ENCODE peak calls at places on chromosomes 4 and X, in five cellular contexts. K is spleen, S is nephron progenitor cell, Y is WERI-Rb-1, E is fibroblast of mammary gland. P is an unnamed sample.

GRCh38 chr4:56261027-56261426 is 126.3 kb downstream of the AASDH start:
- DNase-seq in K (no peak), E (no peak), S (no peak), Y (no peak), P (no peak)

GRCh38 chrX:150258463-150259430 is 104.4 kb upstream of the MAMLD1 start:
- DNase-seq in K (no peak), S (no peak), Y (no peak), E (peak), P (no peak)

GRCh38 chr4:92305878-92306520 is 2.2 kb downstream of the GRID2 start:
- DNase-seq in Y (peak), E (no peak), S (peak), K (no peak), P (peak)

GRCh38 chr4:79445371-79445781 is 37.3 kb upstream of the GK2 start:
- DNase-seq in S (peak), K (no peak), E (no peak), Y (peak), P (no peak)

GRCh38 chr4:10403633-10404445 is 53.4 kb downstream of the ZNF518B start:
- DNase-seq in S (no peak), K (no peak), E (peak), Y (peak), P (peak)

GRCh38 chr4:140243345-140243753 is 89.4 kb upstream of the MAML3 start:
- DNase-seq in K (peak), E (no peak), Y (peak), S (peak), P (no peak)

GRCh38 chr4:78661923-78662521 is 110.5 kb downstream of the ANXA3 start:
- DNase-seq in Y (no peak), K (no peak), E (peak), S (no peak), P (no peak)

GRCh38 chr4:25888781-25889180 is 25.2 kb upstream of the SMIM20 start:
- DNase-seq in K (no peak), E (peak), S (no peak), Y (no peak), P (no peak)

GRCh38 chr4:139299536-139299935 is 1.8 kb upstream of the NAA15 start:
- DNase-seq in E (peak), Y (no peak), K (no peak), S (no peak), P (no peak)

GRCh38 chrX:120260369-120260768 is 9.8 kb downstream of the ZBTB33 start:
- DNase-seq in S (no peak), Y (no peak), E (no peak), K (no peak), P (no peak)

GRCh38 chr4:180106122-180106521 is 2137.1 kb upstream of the TENM3 start:
- DNase-seq in S (no peak), E (peak), Y (no peak), K (no peak), P (no peak)

GRCh38 chr4:56655209-56655626 is 25.9 kb downstream of the HOPX start:
- DNase-seq in K (peak), E (peak), Y (no peak), S (peak), P (peak)

GRCh38 chr4:55880652-55881280 is 27.3 kb downstream of the EXOC1 start:
- DNase-seq in E (no peak), K (no peak), Y (no peak), S (no peak), P (no peak)

GRCh38 chrX:69664693-69665092 is 48.8 kb downstream of the EDA start:
- DNase-seq in Y (no peak), K (no peak), S (no peak), E (no peak), P (no peak)

GRCh38 chr4:107780665-107781064 is 44.1 kb upstream of the SGMS2 start:
- DNase-seq in Y (peak), E (peak), S (peak), K (no peak), P (no peak)

GRCh38 chr4:186169942-186170802 is 21.2 kb upstream of the CYP4V2 start:
- DNase-seq in S (no peak), K (no peak), E (no peak), Y (no peak), P (no peak)

GRCh38 chrX:153722704-153723350 is 1.4 kb downstream of the BCAP31 start:
- DNase-seq in S (no peak), K (peak), E (peak), Y (no peak), P (no peak)

GRCh38 chr4:154872198-154872597 is 91.1 kb downstream of the RBM46 start:
- DNase-seq in S (no peak), K (no peak), E (no peak), Y (no peak), P (no peak)

GRCh38 chr4:70704333-70705145 is 16.2 kb downstream of the UTP3 start:
- DNase-seq in S (peak), E (peak), K (peak), Y (peak), P (peak)

GRCh38 chr4:86223472-86223871 is 136.4 kb downstream of the MAPK10 start:
- DNase-seq in E (peak), S (peak), K (no peak), Y (peak), P (peak)

GRCh38 chr4:54189140-54189539 is 40.0 kb upstream of the PDGFRA start:
- DNase-seq in K (no peak), Y (no peak), S (no peak), E (no peak), P (no peak)

GRCh38 chr4:122313001-122313400 is 65.8 kb upstream of the ADAD1 start:
- DNase-seq in K (no peak), Y (no peak), S (no peak), E (peak), P (no peak)

GRCh38 chr4:186297013-186297645 is 31.1 kb downstream of the F11 start:
- DNase-seq in K (no peak), E (peak), Y (no peak), S (peak), P (peak)

GRCh38 chrX:3371163-3371562 is 24.7 kb upstream of the MXRA5 start:
- DNase-seq in K (no peak), S (no peak), E (no peak), Y (no peak), P (no peak)

GRCh38 chr4:37139987-37140386 is 104.6 kb upstream of the NWD2 start:
- DNase-seq in K (no peak), S (no peak), E (no peak), Y (no peak), P (no peak)

GRCh38 chrX:132017431-132018185 is 5.5 kb upstream of the STK26 start:
- DNase-seq in Y (no peak), K (no peak), E (no peak), S (no peak), P (no peak)

GRCh38 chrX:49029876-49030275 is 13.3 kb downstream of the TFE3 start:
- DNase-seq in S (no peak), E (no peak), K (no peak), Y (no peak), P (no peak)

GRCh38 chrX:67159437-67159836 is 384.4 kb upstream of the AR start:
- DNase-seq in S (no peak), E (no peak), Y (no peak), K (no peak), P (no peak)

GRCh38 chr4:47219586-47219985 is 188.2 kb downstream of the GABRB1 start:
- DNase-seq in Y (no peak), S (no peak), K (no peak), E (no peak), P (no peak)

GRCh38 chrX:38232287-38232686 is 11.6 kb upstream of the SRPX start:
- DNase-seq in E (peak), Y (no peak), S (no peak), K (no peak), P (no peak)

GRCh38 chrX:108216405-108216804 is 124.8 kb downstream of the ATG4A start:
- DNase-seq in Y (no peak), S (no peak), E (no peak), K (no peak), P (no peak)

GRCh38 chr4:4860381-4860802 is 927 bp downstream of the MSX1 start:
- DNase-seq in E (no peak), S (no peak), K (no peak), Y (no peak), P (no peak)

GRCh38 chr4:109702950-109703663 is at the start of gene CASP6:
- DNase-seq in K (peak), S (peak), E (peak), Y (peak), P (peak)

GRCh38 chr4:53713296-53713695 is 122.0 kb upstream of the LNX1 start:
- DNase-seq in Y (no peak), K (no peak), E (no peak), S (no peak), P (no peak)

GRCh38 chr4:124970011-124970410 is 257.5 kb upstream of the ANKRD50 start:
- DNase-seq in E (peak), K (no peak), Y (no peak), S (no peak), P (no peak)

GRCh38 chr4:129429566-129430339 is 333.8 kb downstream of the C4orf33 start:
- DNase-seq in Y (no peak), S (no peak), K (no peak), E (no peak), P (no peak)

DNA sequence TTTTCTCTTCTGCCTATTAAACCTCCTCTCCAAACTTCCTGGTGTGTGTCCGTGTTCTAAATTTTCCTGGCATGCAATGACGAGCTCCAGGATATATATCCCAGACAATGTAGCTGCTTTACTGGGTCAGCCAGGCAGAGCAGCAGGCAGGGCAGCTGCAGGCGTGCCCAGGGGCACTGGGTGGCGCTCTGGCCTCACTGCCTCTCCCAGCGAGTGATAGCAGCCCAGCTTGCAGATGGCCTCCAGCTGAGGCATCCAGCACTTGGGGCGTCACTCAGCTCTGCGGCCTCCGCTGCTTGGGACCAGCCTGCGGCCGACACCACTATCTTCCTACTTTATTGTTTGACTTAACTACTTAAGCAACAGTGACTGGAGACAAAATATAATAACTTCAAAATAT is 23.0 kb upstream of the UBA6 start:
- DNase-seq in Y (no peak), K (no peak), S (no peak), E (no peak), P (no peak)
- TF ChIP-seq CTCF in Y (peak), K (no peak), S (no peak), E (no peak), P (no peak)

GRCh38 chrX:66110112-66110511 is 53.9 kb upstream of the HEPH start:
- DNase-seq in Y (no peak), K (no peak), S (no peak), E (peak), P (peak)
- TF ChIP-seq CTCF in Y (peak), K (peak), S (peak), E (peak), P (peak)

GRCh38 chrX:129323115-129323514 is 200.2 kb downstream of the SMARCA1 start:
- DNase-seq in K (no peak), Y (no peak), E (no peak), S (no peak), P (no peak)

GRCh38 chrX:129316461-129316860 is 206.8 kb downstream of the SMARCA1 start:
- DNase-seq in E (no peak), S (no peak), Y (no peak), K (no peak), P (no peak)

GRCh38 chrX:129318375-129318774 is 204.9 kb downstream of the SMARCA1 start:
- DNase-seq in K (no peak), S (no peak), E (peak), Y (no peak), P (peak)
- TF ChIP-seq CTCF in K (no peak), S (peak), E (peak), Y (peak), P (no peak)

GRCh38 chr4:1767770-1768366 is 25.2 kb upstream of the FGFR3 start:
- DNase-seq in E (peak), S (peak), K (no peak), Y (peak), P (peak)
- TF ChIP-seq CTCF in E (peak), S (peak), K (peak), Y (peak), P (peak)

DNA sequence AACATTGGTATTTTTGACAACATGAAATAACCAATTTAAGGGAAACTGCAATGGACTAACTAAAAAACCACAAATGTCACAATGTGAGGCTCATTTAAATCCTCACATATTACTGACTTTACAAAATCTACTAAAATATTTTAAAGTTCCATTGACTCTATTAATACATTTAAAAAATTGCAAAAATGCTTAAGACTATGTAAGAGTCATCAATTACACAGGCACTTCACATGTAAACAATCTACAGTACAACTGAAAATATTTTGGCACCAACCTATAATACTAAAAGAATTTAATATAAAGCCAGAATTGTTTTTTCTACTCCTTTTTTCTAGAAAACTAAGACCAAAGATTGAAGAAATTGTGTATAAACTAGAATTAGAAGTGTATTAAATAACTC is 76.8 kb upstream of the RBMXL3 start:
- DNase-seq in S (no peak), Y (no peak), E (no peak), K (no peak), P (no peak)
- TF ChIP-seq CTCF in S (no peak), Y (no peak), E (no peak), K (no peak), P (no peak)

DNA sequence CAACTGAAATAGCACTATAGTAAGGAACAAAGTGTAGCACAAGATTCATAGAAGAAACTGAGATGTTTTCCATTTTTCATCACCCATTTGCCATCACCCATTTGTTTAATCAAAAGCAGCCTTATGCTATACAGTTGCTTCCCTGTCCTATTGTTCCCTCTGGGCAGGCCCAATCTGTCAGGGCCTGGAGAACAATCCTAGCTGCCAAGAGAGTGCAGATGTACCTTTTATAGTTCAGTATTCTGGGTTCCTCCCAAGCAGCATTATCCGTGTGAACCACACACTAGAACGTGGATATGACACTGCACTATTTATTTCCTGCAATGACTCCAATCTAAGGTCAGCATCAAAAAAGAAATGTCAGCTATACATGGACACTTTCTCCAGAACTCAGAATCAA is 269.1 kb downstream of the ADGRA3 start:
- DNase-seq in K (no peak), Y (no peak), S (no peak), E (no peak), P (no peak)
- TF ChIP-seq CTCF in K (no peak), Y (no peak), S (no peak), E (no peak), P (no peak)

GRCh38 chr4:21011106-21011505 is 310.8 kb downstream of the PACRGL start:
- DNase-seq in K (no peak), S (no peak), E (no peak), Y (no peak), P (no peak)
- TF ChIP-seq CTCF in K (no peak), S (no peak), E (no peak), Y (no peak), P (no peak)